ENCODE peak calls at places on chromosomes 16 and 17, in six cellular contexts. Z is tibial nerve, P is COR-L47, K is AG04450, T is neural crest cell, M is GM04503. S is an unnamed sample.

GRCh38 chr16:53081032-53081424 is 26.2 kb downstream of the CHD9 start:
- DNase-seq in Z (peak; percentile 20), P (no peak), K (no peak), T (no peak), M (no peak), S (no peak)

GRCh38 chr16:88737298-88738166 is 31.2 kb downstream of the CTU2 start:
- DNase-seq in Z (peak; percentile 19), P (peak; percentile 82), K (peak; percentile 29), T (peak; percentile 57), M (no peak), S (peak; percentile 29)

GRCh38 chr17:78325076-78325712 is 34.7 kb downstream of the SOCS3 start:
- DNase-seq in Z (no peak), P (no peak), K (no peak), T (no peak), M (no peak), S (no peak)

GRCh38 chr17:44758414-44759095 is at the start of gene ADAM11:
- DNase-seq in Z (no peak), P (no peak), K (no peak), T (no peak), M (no peak), S (peak; percentile 19)

GRCh38 chr16:47065766-47066688 is 77.7 kb downstream of the NETO2 start:
- DNase-seq in Z (no peak), P (peak; percentile 52), K (no peak), T (no peak), M (no peak), S (peak; percentile 71)

GRCh38 chr16:87178177-87178863 is 138.9 kb downstream of the C16orf95 start:
- DNase-seq in Z (peak; percentile 28), P (no peak), K (no peak), T (no peak), M (no peak), S (no peak)

GRCh38 chr16:75023019-75023418 is 24.2 kb downstream of the ZNRF1 start:
- DNase-seq in Z (no peak), P (no peak), K (no peak), T (no peak), M (no peak), S (no peak)

GRCh38 chr17:27400991-27401390 is 55.3 kb upstream of the KSR1 start:
- DNase-seq in Z (no peak), P (no peak), K (no peak), T (no peak), M (no peak), S (no peak)

GRCh38 chr16:48556913-48557351 is 53.0 kb downstream of the N4BP1 start:
- DNase-seq in Z (no peak), P (no peak), K (peak; percentile 49), T (no peak), M (no peak), S (no peak)

GRCh38 chr17:36668824-36669223 is 67.4 kb downstream of the MRM1 start:
- DNase-seq in Z (no peak), P (no peak), K (no peak), T (no peak), M (no peak), S (no peak)

GRCh38 chr16:15880434-15880833 is 8.0 kb downstream of the CEP20 start:
- DNase-seq in Z (no peak), P (no peak), K (no peak), T (no peak), M (no peak), S (no peak)

GRCh38 chr16:54317306-54317705 is 30.7 kb upstream of the IRX3 start:
- DNase-seq in Z (no peak), P (no peak), K (no peak), T (no peak), M (no peak), S (no peak)

GRCh38 chr17:77948690-77949114 is 9.8 kb upstream of the TNRC6C start:
- DNase-seq in Z (peak; percentile 23), P (no peak), K (peak; percentile 10), T (peak; percentile 29), M (no peak), S (no peak)

GRCh38 chr16:88975511-88976061 is 1.4 kb downstream of the CBFA2T3 start:
- DNase-seq in Z (no peak), P (no peak), K (no peak), T (no peak), M (no peak), S (no peak)

GRCh38 chr16:79217375-79218011 is 383.0 kb downstream of the MAF start:
- DNase-seq in Z (no peak), P (no peak), K (no peak), T (no peak), M (no peak), S (no peak)

GRCh38 chr17:70081885-70082284 is 6.9 kb downstream of the KCNJ16 start:
- DNase-seq in Z (no peak), P (no peak), K (no peak), T (no peak), M (no peak), S (no peak)

GRCh38 chr16:79756571-79756970 is 156.0 kb upstream of the MAF start:
- DNase-seq in Z (no peak), P (no peak), K (no peak), T (no peak), M (no peak), S (no peak)

GRCh38 chr17:2076461-2076984 is 21.6 kb downstream of the HIC1 start:
- DNase-seq in Z (no peak), P (no peak), K (no peak), T (no peak), M (no peak), S (peak; percentile 55)

GRCh38 chr17:47188266-47188665 is 829 bp downstream of the CDC27 start:
- DNase-seq in Z (peak; percentile 26), P (peak; percentile 9), K (no peak), T (no peak), M (peak; percentile 14), S (peak; percentile 20)

GRCh38 chr16:56639045-56639444 is 579 bp downstream of the MT1A start:
- DNase-seq in Z (no peak), P (no peak), K (no peak), T (no peak), M (no peak), S (no peak)

GRCh38 chr16:81505011-81505660 is 60.5 kb downstream of the CMIP start:
- DNase-seq in Z (no peak), P (no peak), K (no peak), T (no peak), M (no peak), S (no peak)

GRCh38 chr17:80424878-80425765 is 10.2 kb downstream of the ENDOV start:
- DNase-seq in Z (no peak), P (no peak), K (no peak), T (no peak), M (no peak), S (no peak)

GRCh38 chr16:65658339-65659275 is 536.7 kb upstream of the CDH11 start:
- DNase-seq in Z (no peak), P (no peak), K (peak; percentile 44), T (no peak), M (peak; percentile 66), S (no peak)

GRCh38 chr16:15618392-15618791 is 24.6 kb downstream of the MARF1 start:
- DNase-seq in Z (no peak), P (no peak), K (peak; percentile 26), T (no peak), M (peak; percentile 27), S (no peak)

GRCh38 chr16:88385831-88386815 is 3.4 kb downstream of the ZNF469 start:
- DNase-seq in Z (no peak), P (no peak), K (no peak), T (no peak), M (no peak), S (no peak)

GRCh38 chr17:45123930-45124796 is 8.2 kb downstream of the PLCD3 start:
- DNase-seq in Z (no peak), P (no peak), K (peak; percentile 71), T (no peak), M (no peak), S (no peak)

S was measured in NCI-H146.